ENCODE peak calls at places on chromosome 5, in four cellular contexts. One of them, this sample, is unnamed.

GRCh38 chr5:178360231-178360925 is 127.8 kb upstream of the PHYKPL start:
- DNase-seq in WTC11: no peak
- DNase-seq in GM12878: no peak
- DNase-seq in HepG2: no peak
- DNase-seq in this sample: no peak

GRCh38 chr5:170501931-170502330 is 1.9 kb upstream of the KCNIP1 start:
- DNase-seq in HepG2: no peak
- DNase-seq in GM12878: no peak
- DNase-seq in WTC11: no peak
- DNase-seq in this sample: no peak

GRCh38 chr5:128083811-128084227 is 253 bp downstream of the SLC12A2 start:
- DNase-seq in WTC11: no peak
- DNase-seq in HepG2: peak
- DNase-seq in GM12878: no peak
- DNase-seq in this sample: no peak

GRCh38 chr5:85681871-85682270 is 935.9 kb upstream of the COX7C start:
- DNase-seq in HepG2: no peak
- DNase-seq in GM12878: no peak
- DNase-seq in WTC11: no peak
- DNase-seq in this sample: peak

GRCh38 chr5:82494942-82495341 is 216.8 kb upstream of the RPS23 start:
- DNase-seq in GM12878: no peak
- DNase-seq in WTC11: no peak
- DNase-seq in HepG2: no peak
- DNase-seq in this sample: no peak

GRCh38 chr5:68343421-68343826 is 127.9 kb downstream of the PIK3R1 start:
- DNase-seq in WTC11: no peak
- DNase-seq in GM12878: peak
- DNase-seq in HepG2: no peak
- DNase-seq in this sample: peak

GRCh38 chr5:169804861-169805260 is 167.8 kb downstream of the DOCK2 start:
- DNase-seq in HepG2: no peak
- DNase-seq in GM12878: no peak
- DNase-seq in WTC11: no peak
- DNase-seq in this sample: no peak

GRCh38 chr5:82111191-82111590 is 139.4 kb downstream of the ATG10 start:
- DNase-seq in GM12878: no peak
- DNase-seq in HepG2: no peak
- DNase-seq in WTC11: no peak
- DNase-seq in this sample: peak

GRCh38 chr5:108858959-108859358 is 111.3 kb downstream of the FER start:
- DNase-seq in WTC11: no peak
- DNase-seq in HepG2: no peak
- DNase-seq in GM12878: peak
- DNase-seq in this sample: no peak

GRCh38 chr5:180873628-180874520 is 12.8 kb upstream of the ZFP62 start:
- DNase-seq in GM12878: peak
- DNase-seq in WTC11: no peak
- DNase-seq in HepG2: no peak
- DNase-seq in this sample: peak

GRCh38 chr5:127705120-127705892 is 2.1 kb downstream of the CCDC192 start:
- DNase-seq in GM12878: no peak
- DNase-seq in WTC11: no peak
- DNase-seq in HepG2: no peak
- DNase-seq in this sample: peak

GRCh38 chr5:54844905-54845566 is 140.4 kb downstream of the ESM1 start:
- DNase-seq in HepG2: peak
- DNase-seq in GM12878: peak
- DNase-seq in WTC11: no peak
- DNase-seq in this sample: peak

GRCh38 chr5:149455889-149456409 is 76.9 kb upstream of the IL17B start:
- DNase-seq in WTC11: no peak
- DNase-seq in GM12878: no peak
- DNase-seq in HepG2: peak
- DNase-seq in this sample: peak

GRCh38 chr5:135868681-135869080 is 27.0 kb downstream of the IL9 start:
- DNase-seq in HepG2: peak
- DNase-seq in WTC11: no peak
- DNase-seq in GM12878: no peak
- DNase-seq in this sample: no peak

GRCh38 chr5:38381361-38381760 is 123.0 kb downstream of the EGFLAM start:
- DNase-seq in GM12878: no peak
- DNase-seq in HepG2: no peak
- DNase-seq in WTC11: no peak
- DNase-seq in this sample: peak

GRCh38 chr5:72467987-72468386 is 39.2 kb downstream of the ZNF366 start:
- DNase-seq in HepG2: no peak
- DNase-seq in WTC11: no peak
- DNase-seq in GM12878: no peak
- DNase-seq in this sample: no peak

GRCh38 chr5:172906436-172906835 is 52.8 kb upstream of the RPL26L1 start:
- DNase-seq in GM12878: peak
- DNase-seq in HepG2: no peak
- DNase-seq in WTC11: no peak
- DNase-seq in this sample: no peak

GRCh38 chr5:96901841-96902240 is 25.5 kb downstream of the ERAP2 start:
- DNase-seq in WTC11: no peak
- DNase-seq in HepG2: no peak
- DNase-seq in GM12878: no peak
- DNase-seq in this sample: no peak

GRCh38 chr5:177450672-177451424 is 4.2 kb downstream of the PRR7 start:
- DNase-seq in HepG2: no peak
- DNase-seq in WTC11: no peak
- DNase-seq in GM12878: no peak
- DNase-seq in this sample: no peak

GRCh38 chr5:77360969-77361368 is 131.1 kb downstream of the WDR41 start:
- DNase-seq in WTC11: no peak
- DNase-seq in GM12878: no peak
- DNase-seq in HepG2: no peak
- DNase-seq in this sample: no peak

GRCh38 chr5:77356740-77357139 is 135.4 kb downstream of the WDR41 start:
- DNase-seq in GM12878: peak
- DNase-seq in HepG2: no peak
- DNase-seq in WTC11: no peak
- DNase-seq in this sample: no peak

GRCh38 chr5:77358566-77359205 is 133.4 kb downstream of the WDR41 start:
- DNase-seq in HepG2: no peak
- DNase-seq in GM12878: no peak
- DNase-seq in WTC11: no peak
- DNase-seq in this sample: no peak

GRCh38 chr5:77360381-77360780 is 131.7 kb downstream of the WDR41 start:
- DNase-seq in WTC11: no peak
- DNase-seq in HepG2: no peak
- DNase-seq in GM12878: no peak
- DNase-seq in this sample: no peak

GRCh38 chr5:77359231-77359630 is 132.9 kb downstream of the WDR41 start:
- DNase-seq in GM12878: no peak
- DNase-seq in HepG2: no peak
- DNase-seq in WTC11: no peak
- DNase-seq in this sample: no peak
- TF ChIP-seq CBFB in GM12878: no peak
- TF ChIP-seq CBFB in HepG2: no peak
- TF ChIP-seq CBFB in WTC11: no peak
- TF ChIP-seq CBFB in this sample: no peak

GRCh38 chr5:64678400-64678799 is 11.9 kb upstream of the SHISAL2B start:
- DNase-seq in GM12878: no peak
- DNase-seq in WTC11: no peak
- DNase-seq in HepG2: no peak
- DNase-seq in this sample: no peak
- TF ChIP-seq CREB1 in GM12878: no peak
- TF ChIP-seq CREB1 in WTC11: no peak
- TF ChIP-seq CREB1 in HepG2: no peak
- TF ChIP-seq CREB1 in this sample: no peak

DNA sequence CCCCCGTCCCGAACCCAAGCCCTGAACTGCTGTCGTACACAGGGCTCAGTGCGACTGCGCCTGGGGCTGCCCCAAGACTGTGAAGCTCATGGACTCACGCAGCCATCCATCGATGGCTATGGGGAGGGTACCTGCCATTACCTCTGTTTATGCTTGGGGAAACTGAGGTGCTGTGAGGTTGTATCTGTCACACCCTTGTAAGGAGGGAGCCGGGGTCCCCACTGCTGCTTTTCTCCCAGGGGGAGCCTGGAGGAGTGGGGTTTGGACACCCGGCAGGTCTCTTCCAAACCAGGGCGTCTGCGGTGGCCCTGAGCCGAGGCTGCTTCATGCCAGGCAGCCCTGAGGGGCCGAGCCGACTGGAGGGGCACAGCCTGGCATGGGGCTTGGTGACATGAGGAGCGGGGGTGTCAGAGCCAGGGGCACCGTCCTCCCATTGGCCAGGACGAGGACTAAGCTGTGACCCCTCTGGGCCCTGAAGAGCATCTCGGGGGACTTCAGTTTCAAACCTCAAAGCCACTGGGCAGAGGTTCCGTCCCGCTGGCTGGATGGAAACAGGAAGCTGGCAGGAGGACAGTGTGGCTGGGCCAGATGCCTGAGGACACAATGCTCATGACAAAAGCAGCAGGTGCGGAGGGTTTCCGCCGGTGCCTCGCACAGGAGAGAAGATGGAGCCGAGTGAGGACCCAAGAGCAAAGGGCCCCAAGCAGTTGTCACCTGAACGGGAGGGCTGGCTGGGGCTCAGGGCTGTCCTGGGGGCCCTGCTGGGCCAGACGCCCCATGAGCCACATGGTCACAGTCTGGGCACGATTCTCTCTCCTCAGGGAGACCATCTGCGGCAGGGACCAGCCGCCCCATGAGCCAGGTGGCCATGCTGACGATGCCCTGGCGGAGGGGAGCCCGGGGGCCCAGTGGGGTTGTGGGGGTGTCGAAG is 54.4 kb upstream of the EXOC3 start:
- DNase-seq in GM12878: no peak
- DNase-seq in HepG2: no peak
- DNase-seq in WTC11: no peak
- DNase-seq in this sample: peak
- TF ChIP-seq CBFB in GM12878: no peak
- TF ChIP-seq CBFB in HepG2: no peak
- TF ChIP-seq CBFB in WTC11: no peak
- TF ChIP-seq CBFB in this sample: no peak

GRCh38 chr5:168443533-168443932 is 42.7 kb upstream of the RARS1 start:
- DNase-seq in WTC11: no peak
- DNase-seq in GM12878: no peak
- DNase-seq in HepG2: no peak
- DNase-seq in this sample: no peak

GRCh38 chr5:168443950-168444700 is 42.1 kb upstream of the RARS1 start:
- DNase-seq in WTC11: no peak
- DNase-seq in HepG2: no peak
- DNase-seq in GM12878: no peak
- DNase-seq in this sample: no peak

GRCh38 chr5:168446987-168447386 is 39.3 kb upstream of the RARS1 start:
- DNase-seq in WTC11: no peak
- DNase-seq in HepG2: no peak
- DNase-seq in GM12878: no peak
- DNase-seq in this sample: no peak

GRCh38 chr5:168447748-168448147 is 38.5 kb upstream of the RARS1 start:
- DNase-seq in WTC11: no peak
- DNase-seq in HepG2: no peak
- DNase-seq in GM12878: no peak
- DNase-seq in this sample: no peak

GRCh38 chr5:168449166-168449565 is 37.1 kb upstream of the RARS1 start:
- DNase-seq in GM12878: no peak
- DNase-seq in WTC11: no peak
- DNase-seq in HepG2: no peak
- DNase-seq in this sample: no peak
- TF ChIP-seq CREB1 in GM12878: no peak
- TF ChIP-seq CREB1 in WTC11: no peak
- TF ChIP-seq CREB1 in HepG2: no peak
- TF ChIP-seq CREB1 in this sample: no peak

DNA sequence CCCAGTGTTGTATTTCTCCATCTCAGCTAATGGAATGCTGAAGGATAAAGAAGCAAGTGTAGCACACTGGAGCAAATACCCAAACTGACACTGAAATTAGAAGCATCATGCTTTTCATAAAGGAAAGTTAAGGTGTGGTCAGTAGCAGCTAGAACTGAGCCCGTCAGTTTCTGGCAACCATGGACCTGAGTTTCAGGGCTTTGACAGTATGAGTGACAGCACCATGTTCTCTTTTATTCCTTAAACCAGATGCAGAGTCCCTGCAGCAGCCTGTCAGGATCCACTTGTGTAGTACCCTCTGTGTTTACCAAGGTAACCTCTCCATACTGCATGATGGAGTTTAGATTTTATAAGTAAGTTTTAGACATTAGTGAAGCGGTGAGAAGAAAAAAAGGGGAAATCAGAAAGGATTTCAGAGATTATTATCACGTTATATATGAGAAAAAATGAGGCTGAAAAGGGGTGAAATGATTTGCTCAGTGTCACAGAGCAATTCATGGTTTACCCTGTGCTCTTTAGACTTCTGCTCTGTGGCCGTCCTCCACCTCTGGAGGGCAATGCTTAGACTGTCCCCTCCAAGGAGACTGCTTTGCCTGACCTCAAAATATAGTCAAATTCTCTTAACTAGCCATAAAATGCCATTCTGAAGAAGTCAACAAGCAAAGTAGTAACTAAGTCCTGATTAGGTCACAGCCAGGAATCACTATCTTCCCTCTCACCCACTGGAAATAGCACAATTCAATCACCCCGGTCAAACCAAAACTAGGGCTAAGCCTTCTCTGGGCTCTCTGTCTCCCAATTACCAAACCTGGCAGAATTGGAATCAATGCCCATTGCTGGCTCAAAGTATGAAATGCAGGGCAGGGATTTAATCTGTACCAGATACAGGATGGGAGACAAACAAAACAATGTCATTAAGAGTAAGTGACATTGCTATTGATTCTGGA is 10.5 kb upstream of the MYOT start:
- DNase-seq in HepG2: no peak
- DNase-seq in WTC11: no peak
- DNase-seq in GM12878: no peak
- DNase-seq in this sample: no peak
- TF ChIP-seq CBFB in HepG2: no peak
- TF ChIP-seq CBFB in WTC11: no peak
- TF ChIP-seq CBFB in GM12878: no peak
- TF ChIP-seq CBFB in this sample: no peak

GRCh38 chr5:114176356-114176755 is 185.5 kb upstream of the KCNN2 start:
- DNase-seq in WTC11: no peak
- DNase-seq in GM12878: no peak
- DNase-seq in HepG2: no peak
- DNase-seq in this sample: no peak
- TF ChIP-seq CREB1 in WTC11: no peak
- TF ChIP-seq CREB1 in GM12878: no peak
- TF ChIP-seq CREB1 in HepG2: no peak
- TF ChIP-seq CREB1 in this sample: no peak

DNA sequence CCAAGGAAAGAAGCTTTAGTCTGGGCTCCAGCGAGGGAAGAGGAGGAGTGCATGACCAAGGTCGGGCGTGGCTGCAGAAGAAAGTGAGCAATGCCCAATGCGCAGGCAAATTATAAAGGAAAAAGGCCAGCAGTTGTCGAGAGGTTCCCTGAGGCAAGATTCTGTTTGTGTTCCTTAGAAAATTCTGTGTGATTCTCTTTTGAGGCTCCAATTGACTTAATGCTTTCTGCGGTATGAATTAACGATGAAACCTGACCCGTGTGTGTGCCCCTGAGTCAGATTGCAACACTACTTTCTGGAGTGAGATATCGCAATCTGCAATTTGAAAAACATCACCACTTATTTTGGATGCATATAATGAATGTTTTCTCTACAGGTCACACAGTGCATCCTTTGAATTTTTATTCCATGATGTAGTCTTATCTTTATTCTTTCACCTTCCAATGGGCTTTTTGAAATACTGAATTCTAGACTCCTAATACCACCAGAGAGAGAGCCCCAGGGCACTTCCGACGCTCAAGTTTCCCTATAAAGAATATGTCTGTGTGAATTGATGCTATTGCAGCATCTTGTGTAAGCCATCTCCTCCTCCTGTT is 117.9 kb upstream of the IL6ST start:
- DNase-seq in WTC11: no peak
- DNase-seq in GM12878: no peak
- DNase-seq in HepG2: no peak
- DNase-seq in this sample: no peak
- TF ChIP-seq CBFB in WTC11: no peak
- TF ChIP-seq CBFB in GM12878: no peak
- TF ChIP-seq CBFB in HepG2: no peak
- TF ChIP-seq CBFB in this sample: no peak

This sample was measured in K562.